ENCODE peak calls at places on chromosomes 16 and 17, in four cellular contexts. T, L, U and I are unnamed samples.

GRCh38 chr17:73091770-73092517 is 544 bp downstream of the SLC39A11 start:
- DNase-seq in U (no peak), T (peak), L (peak), I (no peak)

GRCh38 chr17:39737761-39738567 is at the start of gene GRB7:
- DNase-seq in L (no peak), T (peak), U (peak), I (peak)

GRCh38 chr16:53967172-53967571 is 263.2 kb downstream of the FTO start:
- DNase-seq in L (no peak), U (no peak), T (no peak), I (no peak)

GRCh38 chr16:57735755-57736418 is at the start of gene KATNB1:
- DNase-seq in T (no peak), U (no peak), L (no peak), I (no peak)

GRCh38 chr16:13453938-13454553 is 465.9 kb upstream of the ERCC4 start:
- DNase-seq in L (no peak), T (peak), U (no peak), I (no peak)

GRCh38 chr16:82651921-82652601 is 25.3 kb downstream of the CDH13 start:
- DNase-seq in L (no peak), U (no peak), T (peak), I (no peak)

GRCh38 chr16:48318630-48319029 is 66.6 kb downstream of the SIAH1 start:
- DNase-seq in U (no peak), L (no peak), T (peak), I (peak)

GRCh38 chr17:42010898-42011516 is 6.2 kb downstream of the DNAJC7 start:
- DNase-seq in T (peak), U (no peak), L (no peak), I (no peak)

GRCh38 chr16:50702725-50703124 is 9.3 kb downstream of the NOD2 start:
- DNase-seq in L (no peak), T (no peak), U (no peak), I (no peak)

GRCh38 chr16:11601911-11602310 is 15.2 kb upstream of the LITAF start:
- DNase-seq in T (no peak), U (no peak), L (no peak), I (no peak)

GRCh38 chr17:74567397-74567796 is at the start of gene CD300H:
- DNase-seq in T (no peak), L (no peak), U (no peak), I (no peak)

GRCh38 chr16:4358831-4359561 is 7.9 kb upstream of the PAM16 start:
- DNase-seq in T (peak), L (peak), U (peak), I (no peak)

GRCh38 chr17:42287305-42288077 is 807 bp upstream of the STAT5A start:
- DNase-seq in L (no peak), T (no peak), U (no peak), I (no peak)

GRCh38 chr16:49932943-49933342 is 77.0 kb upstream of the ZNF423 start:
- DNase-seq in L (no peak), U (no peak), T (no peak), I (no peak)

GRCh38 chr17:82198092-82198491 is 14.6 kb downstream of the CCDC57 start:
- DNase-seq in L (no peak), U (no peak), T (no peak), I (no peak)

GRCh38 chr16:80023865-80024264 is 423.3 kb upstream of the MAF start:
- DNase-seq in U (no peak), T (no peak), L (no peak), I (no peak)

GRCh38 chr17:15384142-15384803 is 42.9 kb upstream of the TEKT3 start:
- DNase-seq in L (no peak), T (no peak), U (no peak), I (no peak)

GRCh38 chr17:77449908-77450741 is 309.4 kb downstream of the SEC14L1 start:
- DNase-seq in U (no peak), T (peak), L (no peak), I (no peak)

GRCh38 chr16:67326472-67327309 is at the start of the genes KCTD19 and LRRC36:
- DNase-seq in L (peak), U (peak), T (peak), I (peak)

GRCh38 chr17:48719642-48720262 is 2.6 kb downstream of the PRAC1 start:
- DNase-seq in T (no peak), U (no peak), L (no peak), I (peak)